ENCODE peak calls at places on chromosomes 13 and 19, in five cellular contexts. A is H9, U is H1, P is neuronal stem cell, J is mesenchymal stem cell. D is an unnamed sample.

GRCh38 chr19:7902796-7903243 is 857 bp upstream of the MAP2K7 start:
- DNase-seq in A (no peak), U (no peak), P (no peak), J (no peak), D (no peak)

GRCh38 chr13:98293103-98293502 is 116.0 kb upstream of the RNF113B start:
- DNase-seq in A (no peak), U (no peak), P (no peak), J (no peak), D (peak; percentile 63)

GRCh38 chr19:14544977-14545715 is 15.8 kb downstream of the TECR start:
- DNase-seq in A (no peak), U (no peak), P (no peak), J (no peak), D (no peak)

GRCh38 chr13:40498461-40498860 is 168.0 kb downstream of the FOXO1 start:
- DNase-seq in A (no peak), U (no peak), P (no peak), J (no peak), D (peak; percentile 64)

GRCh38 chr13:106155411-106155810 is 380.1 kb downstream of the EFNB2 start:
- DNase-seq in A (no peak), U (no peak), P (no peak), J (peak; percentile 62), D (no peak)

GRCh38 chr13:81929988-81930387 is 1589.1 kb upstream of the SPRY2 start:
- DNase-seq in A (peak; percentile 25), U (no peak), P (peak; percentile 18), J (peak; percentile 48), D (no peak)

GRCh38 chr13:48318014-48318713 is 14.6 kb downstream of the RB1 start:
- DNase-seq in A (no peak), U (no peak), P (no peak), J (no peak), D (peak; percentile 4)

GRCh38 chr13:48739346-48740037 is 85.8 kb downstream of the CYSLTR2 start:
- DNase-seq in A (no peak), U (no peak), P (no peak), J (peak; percentile 51), D (no peak)

GRCh38 chr19:52638601-52639000 is 446 bp upstream of the ZNF83 start:
- DNase-seq in A (no peak), U (no peak), P (no peak), J (no peak), D (peak; percentile 54)

GRCh38 chr13:83057119-83057518 is 825.2 kb downstream of the SLITRK1 start:
- DNase-seq in A (no peak), U (no peak), P (no peak), J (peak; percentile 12), D (no peak)

GRCh38 chr13:51958217-51958547 is 53.1 kb downstream of the ATP7B start:
- DNase-seq in A (no peak), U (no peak), P (no peak), J (no peak), D (no peak)

GRCh38 chr13:110099922-110100321 is 207.0 kb downstream of the COL4A1 start:
- DNase-seq in A (no peak), U (no peak), P (no peak), J (no peak), D (no peak)

GRCh38 chr13:32838985-32839384 is 177.2 kb upstream of the KL start:
- DNase-seq in A (no peak), U (peak; percentile 40), P (no peak), J (peak; percentile 90), D (no peak)

GRCh38 chr19:57850553-57851017 is 926 bp downstream of the ZNF587 start:
- DNase-seq in A (peak; percentile 52), U (peak; percentile 49), P (peak; percentile 9), J (peak; percentile 67), D (peak; percentile 82)

GRCh38 chr13:109869312-109870237 is 83.2 kb upstream of the IRS2 start:
- DNase-seq in A (peak; percentile 59), U (no peak), P (no peak), J (no peak), D (peak; percentile 96)

DNA sequence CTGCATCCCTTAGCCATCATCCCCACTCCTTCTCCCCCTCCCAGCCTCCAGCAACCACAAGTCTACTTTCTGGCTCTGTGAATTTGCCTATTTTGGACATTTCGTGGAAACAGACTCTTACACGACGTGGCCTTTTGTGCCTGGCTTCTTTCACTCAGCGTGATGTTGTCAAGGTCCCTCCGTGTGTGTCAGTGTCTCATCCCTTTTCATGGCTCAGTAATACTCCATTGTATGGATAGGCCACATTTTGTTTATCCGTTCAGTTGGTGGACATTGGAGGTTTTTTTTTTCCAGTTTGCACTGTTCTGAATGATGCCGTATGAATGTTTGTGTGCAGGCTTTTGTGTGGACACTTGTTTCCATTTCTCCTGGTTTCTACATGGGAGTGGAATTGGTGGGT is 38.0 kb downstream of the BICRA start:
- DNase-seq in A (no peak), U (no peak), P (no peak), J (no peak), D (no peak)
- H3K9ac ChIP-seq in A (no peak overlapping the region), U (no peak overlapping the region), P (no peak overlapping the region), J (no peak overlapping the region), D (no peak overlapping the region)

DNA sequence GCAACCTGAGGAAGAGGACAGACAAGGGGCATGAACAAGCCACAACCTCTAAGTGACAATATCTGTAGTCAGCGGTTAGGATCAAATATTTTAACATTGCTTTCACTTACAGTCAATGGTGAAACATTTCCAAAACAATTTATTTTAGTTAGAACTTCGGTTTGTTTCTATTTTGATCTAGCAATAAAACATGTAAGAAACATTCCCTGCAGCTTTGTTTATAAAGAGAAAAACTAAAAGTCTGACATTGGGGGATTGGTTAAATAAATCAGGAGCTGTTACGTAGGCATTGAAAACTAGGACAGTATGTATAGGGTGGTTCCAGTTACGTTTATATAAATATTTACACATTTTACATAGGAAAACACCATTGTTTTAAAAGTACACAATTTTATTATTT is 3.4 kb downstream of the URI1 start:
- DNase-seq in A (no peak), U (no peak), P (no peak), J (peak; percentile 38), D (no peak)
- H2BK12ac ChIP-seq in A (no peak overlapping the region), U (no peak overlapping the region), P (no peak overlapping the region), J (no peak overlapping the region), D (no peak overlapping the region)

GRCh38 chr13:42807236-42807635 is 25.9 kb downstream of the FAM216B start:
- DNase-seq in A (no peak), U (no peak), P (no peak), J (peak; percentile 33), D (no peak)

GRCh38 chr13:42808572-42808971 is 27.2 kb downstream of the FAM216B start:
- DNase-seq in A (no peak), U (no peak), P (no peak), J (peak; percentile 14), D (no peak)

GRCh38 chr13:42803563-42804212 is 22.3 kb downstream of the FAM216B start:
- DNase-seq in A (no peak), U (no peak), P (no peak), J (peak; percentile 78), D (no peak)

GRCh38 chr13:42807866-42808265 is 26.5 kb downstream of the FAM216B start:
- DNase-seq in A (no peak), U (no peak), P (no peak), J (peak; percentile 75), D (no peak)

GRCh38 chr13:42804244-42804868 is 23.0 kb downstream of the FAM216B start:
- DNase-seq in A (no peak), U (no peak), P (no peak), J (peak; percentile 32), D (no peak)
- H3K27ac ChIP-seq in A (no peak overlapping the region), U (no peak overlapping the region), P (no peak overlapping the region), J (no peak overlapping the region), D (no peak overlapping the region)

GRCh38 chr19:3374369-3375112 is 8.2 kb downstream of the NFIC start:
- DNase-seq in A (no peak), U (no peak), P (no peak), J (no peak), D (no peak)
- H3K9ac ChIP-seq in A (no peak overlapping the region), U (no peak overlapping the region), P (no peak overlapping the region), J (peak overlapping the region; percentile 57), D (no peak overlapping the region)

GRCh38 chr13:27959976-27960361 is 9.1 kb downstream of the CDX2 start:
- DNase-seq in A (no peak), U (no peak), P (no peak), J (no peak), D (no peak)
- H2BK12ac ChIP-seq in A (no peak overlapping the region), U (no peak overlapping the region), P (no peak overlapping the region), J (no peak overlapping the region), D (no peak overlapping the region)

GRCh38 chr19:19459707-19460251 is 54.3 kb downstream of the GATAD2A start:
- DNase-seq in A (no peak), U (no peak), P (no peak), J (peak; percentile 89), D (peak; percentile 24)

GRCh38 chr19:19459099-19459498 is 53.6 kb downstream of the GATAD2A start:
- DNase-seq in A (no peak), U (no peak), P (no peak), J (peak; percentile 86), D (no peak)

GRCh38 chr19:19460258-19460731 is 54.8 kb downstream of the GATAD2A start:
- DNase-seq in A (no peak), U (no peak), P (no peak), J (peak; percentile 43), D (peak; percentile 25)

GRCh38 chr19:19458110-19458816 is 52.8 kb downstream of the GATAD2A start:
- DNase-seq in A (no peak), U (no peak), P (no peak), J (peak; percentile 47), D (no peak)

GRCh38 chr19:19457691-19458090 is 52.2 kb downstream of the GATAD2A start:
- DNase-seq in A (no peak), U (no peak), P (no peak), J (no peak), D (no peak)
- H3K27ac ChIP-seq in A (no peak overlapping the region), U (no peak overlapping the region), P (no peak overlapping the region), J (no peak overlapping the region), D (no peak overlapping the region)

DNA sequence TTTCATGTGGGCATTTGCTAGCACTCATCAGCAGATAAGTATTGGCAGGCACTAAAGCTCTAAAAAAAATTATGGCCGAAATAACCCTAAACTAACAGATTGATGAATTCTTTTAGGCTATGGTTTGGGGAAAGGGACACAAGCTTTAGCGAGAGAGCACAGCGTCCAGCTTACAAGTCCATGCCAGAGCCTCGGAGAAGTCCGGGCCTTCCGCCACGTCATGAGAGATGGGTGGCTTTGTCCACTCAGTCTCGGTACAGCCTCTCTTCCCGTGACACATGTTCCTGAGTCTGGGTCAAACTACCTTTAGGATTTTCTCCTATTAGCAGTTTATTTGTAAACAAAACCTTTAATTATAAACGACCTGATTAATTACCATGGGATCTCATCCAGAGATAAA is 27.7 kb downstream of the TMTC4 start:
- DNase-seq in A (no peak), U (no peak), P (no peak), J (no peak), D (no peak)
- H3K9ac ChIP-seq in A (no peak overlapping the region), U (no peak overlapping the region), P (no peak overlapping the region), J (no peak overlapping the region), D (no peak overlapping the region)

DNA sequence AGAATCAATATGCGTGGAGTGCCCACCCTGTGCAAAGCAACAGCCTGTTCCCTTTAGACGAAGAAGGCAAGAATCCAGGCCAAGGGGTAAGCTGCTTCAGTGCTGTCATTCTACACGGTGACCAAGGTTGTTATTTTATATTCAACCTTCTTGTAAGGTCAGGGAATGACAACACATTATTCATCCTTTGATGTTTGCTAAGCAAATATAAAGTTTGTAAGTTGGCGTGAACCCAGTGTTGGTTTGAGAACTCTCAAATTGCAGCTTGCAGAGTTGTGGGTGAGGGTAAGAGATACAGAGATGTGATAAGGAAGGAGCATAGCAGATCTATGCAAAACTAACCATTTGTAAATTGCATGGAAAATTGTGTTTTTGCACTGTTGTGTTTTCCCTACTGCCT is 436.7 kb downstream of the FGF9 start:
- DNase-seq in A (no peak), U (no peak), P (no peak), J (no peak), D (no peak)
- H2BK12ac ChIP-seq in A (no peak overlapping the region), U (no peak overlapping the region), P (no peak overlapping the region), J (no peak overlapping the region), D (no peak overlapping the region)